ENCODE peak calls at places on chromosome 6, in four cellular contexts. One of them, this sample, is unnamed. For H3K4me1, the result is how much of the 10 kb centered on the place peaks cover.

GRCh38 chr6:7725412-7725811 is 487 bp upstream of the BMP6 start:
- DNase-seq in mesenchymal stem cell: no peak
- DNase-seq in K562: no peak
- DNase-seq in GM23248: peak
- DNase-seq in this sample: no peak

GRCh38 chr6:159601211-159601610 is 91.8 kb downstream of the SOD2 start:
- DNase-seq in mesenchymal stem cell: no peak
- DNase-seq in K562: no peak
- DNase-seq in GM23248: no peak
- DNase-seq in this sample: no peak

GRCh38 chr6:135871878-135872277 is 20.4 kb downstream of the PDE7B start:
- DNase-seq in mesenchymal stem cell: no peak
- DNase-seq in K562: no peak
- DNase-seq in GM23248: peak
- DNase-seq in this sample: no peak

GRCh38 chr6:143634486-143634885 is 43.3 kb upstream of the PHACTR2 start:
- DNase-seq in mesenchymal stem cell: no peak
- DNase-seq in K562: no peak
- DNase-seq in GM23248: peak
- DNase-seq in this sample: no peak

GRCh38 chr6:151096691-151097090 is 143.1 kb upstream of the AKAP12 start:
- DNase-seq in mesenchymal stem cell: no peak
- DNase-seq in K562: no peak
- DNase-seq in GM23248: peak
- DNase-seq in this sample: no peak

GRCh38 chr6:157912326-157912725 is 69.3 kb upstream of the SYNJ2 start:
- DNase-seq in mesenchymal stem cell: no peak
- DNase-seq in K562: no peak
- DNase-seq in GM23248: peak
- DNase-seq in this sample: no peak

GRCh38 chr6:85865665-85866372 is 223.1 kb upstream of the SYNCRIP start:
- DNase-seq in mesenchymal stem cell: peak
- DNase-seq in K562: no peak
- DNase-seq in GM23248: peak
- DNase-seq in this sample: peak

GRCh38 chr6:96104910-96105309 is 89.1 kb downstream of the FUT9 start:
- DNase-seq in mesenchymal stem cell: no peak
- DNase-seq in K562: no peak
- DNase-seq in GM23248: no peak
- DNase-seq in this sample: no peak

GRCh38 chr6:47663462-47664216 is 34.7 kb upstream of the ADGRF4 start:
- DNase-seq in mesenchymal stem cell: no peak
- DNase-seq in K562: no peak
- DNase-seq in GM23248: no peak
- DNase-seq in this sample: no peak

GRCh38 chr6:66986940-66987339 is 1279.9 kb upstream of the EYS start:
- DNase-seq in mesenchymal stem cell: no peak
- DNase-seq in K562: no peak
- DNase-seq in GM23248: no peak
- DNase-seq in this sample: no peak

GRCh38 chr6:142279350-142280180 is 22.2 kb upstream of the ADGRG6 start:
- DNase-seq in mesenchymal stem cell: peak
- DNase-seq in K562: no peak
- DNase-seq in GM23248: peak
- DNase-seq in this sample: no peak

GRCh38 chr6:150142304-150142656 is 564 bp upstream of the PPP1R14C start:
- DNase-seq in mesenchymal stem cell: peak
- DNase-seq in K562: no peak
- DNase-seq in GM23248: peak
- DNase-seq in this sample: peak

DNA sequence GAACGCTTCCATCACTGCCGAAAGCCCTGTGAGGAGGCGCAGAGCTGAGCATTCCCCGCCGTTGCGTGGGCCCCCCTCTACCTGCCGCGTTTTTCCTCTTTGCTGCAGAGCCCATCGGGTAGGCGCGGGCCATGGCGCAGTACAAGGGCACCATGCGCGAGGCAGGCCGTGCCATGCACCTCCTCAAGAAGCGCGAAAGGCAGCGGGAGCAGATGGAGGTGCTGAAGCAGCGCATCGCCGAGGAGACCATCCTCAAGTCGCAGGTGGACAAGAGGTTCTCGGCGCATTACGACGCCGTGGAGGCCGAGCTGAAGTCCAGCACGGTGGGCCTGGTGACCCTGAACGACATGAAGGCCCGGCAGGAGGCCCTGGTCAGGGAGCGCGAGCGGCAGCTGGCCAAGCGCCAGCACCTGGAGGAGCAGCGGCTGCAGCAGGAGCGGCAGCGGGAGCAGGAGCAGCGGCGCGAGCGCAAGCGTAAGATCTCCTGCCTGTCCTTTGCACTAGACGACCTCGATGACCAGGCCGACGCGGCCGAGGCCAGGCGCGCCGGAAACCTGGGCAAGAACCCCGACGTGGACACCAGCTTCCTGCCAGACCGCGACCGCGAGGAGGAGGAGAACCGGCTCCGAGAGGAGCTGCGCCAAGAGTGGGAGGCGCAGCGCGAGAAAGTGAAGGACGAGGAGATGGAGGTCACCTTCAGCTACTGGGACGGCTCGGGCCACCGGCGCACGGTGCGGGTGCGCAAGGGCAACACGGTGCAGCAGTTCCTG is 693 bp downstream of the FAM50B start:
- DNase-seq in mesenchymal stem cell: no peak
- DNase-seq in K562: no peak
- DNase-seq in GM23248: peak
- DNase-seq in this sample: peak
- H3K9ac ChIP-seq in mesenchymal stem cell: peak
- H3K9ac ChIP-seq in K562: no peak
- H3K9ac ChIP-seq in GM23248: peak
- H3K9ac ChIP-seq in this sample: peak

GRCh38 chr6:6694825-6695710 is 106.5 kb downstream of the LY86 start:
- DNase-seq in mesenchymal stem cell: no peak
- DNase-seq in K562: peak
- DNase-seq in GM23248: peak
- DNase-seq in this sample: peak
- H3K4me1 ChIP-seq in mesenchymal stem cell: under half
- H3K4me1 ChIP-seq in K562: under half
- H3K4me1 ChIP-seq in GM23248: under half
- H3K4me1 ChIP-seq in this sample: under half

GRCh38 chr6:89488438-89488837 is 55.5 kb downstream of the ANKRD6 start:
- DNase-seq in mesenchymal stem cell: no peak
- DNase-seq in K562: no peak
- DNase-seq in GM23248: no peak
- DNase-seq in this sample: no peak

GRCh38 chr6:89495961-89496535 is 63.1 kb downstream of the ANKRD6 start:
- DNase-seq in mesenchymal stem cell: no peak
- DNase-seq in K562: no peak
- DNase-seq in GM23248: no peak
- DNase-seq in this sample: no peak

GRCh38 chr6:89494131-89494793 is 61.3 kb downstream of the ANKRD6 start:
- DNase-seq in mesenchymal stem cell: no peak
- DNase-seq in K562: no peak
- DNase-seq in GM23248: no peak
- DNase-seq in this sample: no peak

GRCh38 chr6:89489078-89489477 is 56.1 kb downstream of the ANKRD6 start:
- DNase-seq in mesenchymal stem cell: no peak
- DNase-seq in K562: no peak
- DNase-seq in GM23248: no peak
- DNase-seq in this sample: no peak

GRCh38 chr6:89492025-89492640 is 59.2 kb downstream of the ANKRD6 start:
- DNase-seq in mesenchymal stem cell: no peak
- DNase-seq in K562: no peak
- DNase-seq in GM23248: no peak
- DNase-seq in this sample: no peak
- H3K9ac ChIP-seq in mesenchymal stem cell: no peak
- H3K9ac ChIP-seq in K562: no peak
- H3K9ac ChIP-seq in GM23248: no peak
- H3K9ac ChIP-seq in this sample: no peak

DNA sequence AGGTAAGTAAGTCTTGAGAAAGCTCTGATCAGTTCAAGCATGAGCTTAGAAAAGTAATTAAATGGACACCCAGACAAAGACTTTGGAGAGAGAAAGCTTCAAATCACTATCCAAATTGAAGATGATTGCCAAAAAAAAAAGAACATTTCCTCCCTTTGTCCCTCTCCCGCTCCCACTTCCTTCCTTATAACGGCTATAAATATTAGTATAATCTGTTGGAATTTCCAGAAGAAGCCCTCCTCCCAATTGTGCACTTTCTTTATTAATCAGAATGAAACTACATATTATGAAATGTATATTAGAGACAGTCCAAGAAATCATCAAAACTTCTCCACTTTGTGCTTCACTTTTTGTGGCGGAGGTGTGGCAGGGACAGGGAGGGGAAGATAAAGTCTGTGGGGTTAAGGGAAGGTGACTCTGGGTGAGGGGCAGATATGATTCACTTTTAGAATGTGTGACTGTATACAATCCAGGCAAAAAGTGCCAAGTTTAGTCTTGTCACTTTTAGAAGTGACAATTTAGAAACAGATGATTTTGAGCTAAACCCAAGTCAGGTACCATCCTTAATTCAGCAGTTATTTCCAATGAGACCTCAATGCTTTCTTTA is 195.0 kb upstream of the MARCKS start:
- DNase-seq in mesenchymal stem cell: no peak
- DNase-seq in K562: no peak
- DNase-seq in GM23248: no peak
- DNase-seq in this sample: no peak
- H3K4me1 ChIP-seq in mesenchymal stem cell: under half
- H3K4me1 ChIP-seq in K562: under half
- H3K4me1 ChIP-seq in GM23248: under half
- H3K4me1 ChIP-seq in this sample: under half

GRCh38 chr6:54020311-54020710 is 90.9 kb upstream of the MLIP start:
- DNase-seq in mesenchymal stem cell: peak
- DNase-seq in K562: no peak
- DNase-seq in GM23248: no peak
- DNase-seq in this sample: no peak

GRCh38 chr6:54019860-54020259 is 91.4 kb upstream of the MLIP start:
- DNase-seq in mesenchymal stem cell: no peak
- DNase-seq in K562: no peak
- DNase-seq in GM23248: no peak
- DNase-seq in this sample: no peak

GRCh38 chr6:54017877-54018276 is 93.4 kb upstream of the MLIP start:
- DNase-seq in mesenchymal stem cell: no peak
- DNase-seq in K562: no peak
- DNase-seq in GM23248: no peak
- DNase-seq in this sample: no peak

GRCh38 chr6:54014440-54014839 is 96.8 kb upstream of the MLIP start:
- DNase-seq in mesenchymal stem cell: no peak
- DNase-seq in K562: no peak
- DNase-seq in GM23248: no peak
- DNase-seq in this sample: no peak

DNA sequence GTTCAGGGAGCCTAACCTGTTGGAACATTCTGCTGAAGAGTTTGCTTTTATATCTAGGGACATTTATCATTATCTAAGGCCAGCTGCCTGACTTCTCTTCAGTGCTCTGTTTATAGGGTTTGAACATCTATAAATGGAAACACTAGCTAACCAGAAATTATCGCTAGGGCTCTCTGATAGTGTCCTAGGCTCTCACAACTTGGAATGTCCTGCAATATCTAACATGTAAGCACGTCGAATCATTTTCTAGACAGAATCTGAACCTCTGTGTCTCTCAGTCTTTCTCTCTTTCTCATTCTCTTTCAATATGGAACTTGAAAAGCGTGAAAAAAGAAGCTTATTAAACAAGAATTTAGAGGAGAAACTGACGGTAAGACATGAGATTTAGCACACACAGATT is 92.5 kb upstream of the MLIP start:
- DNase-seq in mesenchymal stem cell: no peak
- DNase-seq in K562: no peak
- DNase-seq in GM23248: no peak
- DNase-seq in this sample: no peak
- H3K9ac ChIP-seq in mesenchymal stem cell: no peak
- H3K9ac ChIP-seq in K562: no peak
- H3K9ac ChIP-seq in GM23248: no peak
- H3K9ac ChIP-seq in this sample: no peak

DNA sequence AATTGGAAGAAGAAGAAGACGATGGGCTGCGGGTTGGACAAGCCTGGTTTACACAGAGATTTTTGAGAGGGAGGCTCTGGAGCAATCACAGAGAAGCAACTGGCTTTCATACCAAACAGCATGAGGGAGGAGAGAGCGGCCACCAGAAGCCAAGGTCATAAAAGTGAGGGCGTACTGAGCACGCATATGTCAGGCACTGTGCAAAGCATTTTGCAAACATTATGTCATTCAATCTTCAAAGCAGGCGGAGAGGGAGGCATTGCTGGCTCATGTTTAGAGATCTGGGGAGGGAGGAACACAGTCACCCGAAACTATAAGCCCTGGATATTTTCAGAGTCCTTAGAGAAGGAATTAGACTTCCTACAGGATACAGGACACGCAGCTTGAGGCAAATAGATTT is 24.7 kb downstream of the RAMACL start:
- DNase-seq in mesenchymal stem cell: peak
- DNase-seq in K562: no peak
- DNase-seq in GM23248: peak
- DNase-seq in this sample: no peak
- H3K4me1 ChIP-seq in mesenchymal stem cell: under half
- H3K4me1 ChIP-seq in K562: under half
- H3K4me1 ChIP-seq in GM23248: under half
- H3K4me1 ChIP-seq in this sample: under half

GRCh38 chr6:33727126-33727525 is 15.6 kb upstream of the UQCC2 start:
- DNase-seq in mesenchymal stem cell: no peak
- DNase-seq in K562: no peak
- DNase-seq in GM23248: no peak
- DNase-seq in this sample: no peak
- H3K9ac ChIP-seq in mesenchymal stem cell: no peak
- H3K9ac ChIP-seq in K562: no peak
- H3K9ac ChIP-seq in GM23248: no peak
- H3K9ac ChIP-seq in this sample: no peak

DNA sequence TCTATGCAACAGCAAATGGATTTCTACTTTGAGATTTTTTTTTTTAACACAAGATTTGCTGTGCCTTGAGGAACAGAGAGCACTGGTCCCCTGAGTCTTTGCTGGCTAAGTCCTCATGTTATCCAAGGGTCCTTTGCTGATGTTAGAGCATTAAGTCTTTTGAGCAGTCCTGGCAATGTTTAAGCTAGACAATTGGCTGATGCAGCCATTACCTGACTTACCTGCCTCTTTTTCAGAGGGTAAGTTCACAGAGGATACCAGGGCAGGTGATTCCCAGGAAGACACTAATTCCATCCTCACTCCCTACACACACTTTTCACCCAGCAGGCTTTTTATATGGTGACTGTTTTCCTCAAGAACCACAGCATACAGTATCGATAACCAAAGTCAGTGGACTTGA is 337.7 kb downstream of the HDGFL1 start:
- DNase-seq in mesenchymal stem cell: no peak
- DNase-seq in K562: no peak
- DNase-seq in GM23248: no peak
- DNase-seq in this sample: no peak
- H3K4me1 ChIP-seq in mesenchymal stem cell: under half
- H3K4me1 ChIP-seq in K562: under half
- H3K4me1 ChIP-seq in GM23248: under half
- H3K4me1 ChIP-seq in this sample: under half